ENCODE peak calls at places on chromosomes 4 and X, in five cellular contexts. M, E, W, R and K are unnamed samples.
A peak's percentile ranks its signal among the peaks of the same experiment; 100 is the strongest.

GRCh38 chr4:8351931-8352367 is 82.4 kb downstream of the HTRA3 start:
- DNase-seq in M (no peak), E (no peak), W (no peak), R (no peak), K (no peak)

GRCh38 chrX:69038826-69039225 is 126.4 kb downstream of the PJA1 start:
- DNase-seq in M (no peak), E (no peak), W (no peak), R (no peak), K (no peak)

GRCh38 chrX:154408659-154409221 is 314 bp downstream of the DNASE1L1 start:
- DNase-seq in M (no peak), E (no peak), W (no peak), R (no peak), K (no peak)

GRCh38 chrX:29043751-29044150 is 456.5 kb downstream of the IL1RAPL1 start:
- DNase-seq in M (no peak), E (no peak), W (no peak), R (no peak), K (no peak)

GRCh38 chr4:74583757-74584156 is 138.8 kb downstream of the AREG start:
- DNase-seq in M (no peak), E (no peak), W (no peak), R (no peak), K (no peak)

GRCh38 chr4:54225671-54226398 is 3.3 kb upstream of the PDGFRA start:
- DNase-seq in M (no peak), E (peak; percentile 16), W (no peak), R (no peak), K (no peak)

GRCh38 chr4:185599151-185599648 is 63.9 kb upstream of the PDLIM3 start:
- DNase-seq in M (no peak), E (no peak), W (no peak), R (no peak), K (no peak)

GRCh38 chr4:189090174-189090814 is 850.4 kb upstream of the FRG1 start:
- DNase-seq in M (no peak), E (peak; percentile 13), W (no peak), R (peak; percentile 24), K (no peak)

GRCh38 chr4:137664416-137664815 is 132.1 kb upstream of the PCDH18 start:
- DNase-seq in M (no peak), E (no peak), W (no peak), R (no peak), K (no peak)

GRCh38 chr4:181822005-181822375 is 421.2 kb upstream of the TENM3 start:
- DNase-seq in M (no peak), E (no peak), W (no peak), R (peak; percentile 25), K (no peak)

GRCh38 chr4:115851918-115852766 is 738.7 kb upstream of the NDST4 start:
- DNase-seq in M (no peak), E (peak; percentile 86), W (no peak), R (peak; percentile 66), K (peak; percentile 47)

GRCh38 chr4:99300934-99301333 is 10.1 kb upstream of the ADH1A start:
- DNase-seq in M (no peak), E (peak; percentile 77), W (peak; percentile 37), R (no peak), K (no peak)

GRCh38 chr4:76155979-76156378 is 7.8 kb upstream of the NUP54 start:
- DNase-seq in M (no peak), E (no peak), W (no peak), R (no peak), K (no peak)

GRCh38 chr4:36747277-36748129 is 466.1 kb downstream of the DTHD1 start:
- DNase-seq in M (no peak), E (no peak), W (no peak), R (no peak), K (no peak)

GRCh38 chr4:8225704-8226443 is 26.8 kb downstream of the SH3TC1 start:
- DNase-seq in M (no peak), E (no peak), W (no peak), R (no peak), K (no peak)

GRCh38 chr4:184472540-184473264 is 1.6 kb downstream of the IRF2 start:
- DNase-seq in M (no peak), E (peak; percentile 91), W (peak; percentile 95), R (peak; percentile 87), K (peak; percentile 68)

GRCh38 chr4:22435652-22436051 is 80.2 kb downstream of the ADGRA3 start:
- DNase-seq in M (no peak), E (peak; percentile 14), W (no peak), R (no peak), K (no peak)

GRCh38 chr4:83708500-83709175 is 172.7 kb downstream of the GPAT3 start:
- DNase-seq in M (no peak), E (no peak), W (no peak), R (no peak), K (no peak)

GRCh38 chr4:78513411-78513975 is 38.1 kb upstream of the ANXA3 start:
- DNase-seq in M (no peak), E (no peak), W (no peak), R (no peak), K (no peak)

GRCh38 chr4:110184124-110184790 is 14.2 kb downstream of the ELOVL6 start:
- DNase-seq in M (no peak), E (no peak), W (no peak), R (no peak), K (no peak)

GRCh38 chrX:42128587-42128986 is 205.2 kb upstream of the CASK start:
- DNase-seq in M (no peak), E (no peak), W (no peak), R (no peak), K (no peak)

GRCh38 chr4:2079926-2080325 is 20.8 kb downstream of the NAT8L start:
- DNase-seq in M (no peak), E (no peak), W (peak; percentile 9), R (no peak), K (no peak)

GRCh38 chrX:93695981-93696380 is 22.0 kb downstream of the FAM133A start:
- DNase-seq in M (no peak), E (no peak), W (no peak), R (no peak), K (no peak)

GRCh38 chr4:130424211-130424610 is 1328.3 kb downstream of the C4orf33 start:
- DNase-seq in M (no peak), E (no peak), W (no peak), R (no peak), K (no peak)

GRCh38 chr4:10117424-10118354 is 1.1 kb upstream of the WDR1 start:
- DNase-seq in M (peak; percentile 20), E (peak; percentile 32), W (peak; percentile 63), R (no peak), K (no peak)

GRCh38 chr4:183130328-183131155 is 31.5 kb downstream of the WWC2 start:
- DNase-seq in M (no peak), E (no peak), W (no peak), R (peak; percentile 61), K (no peak)

GRCh38 chrX:133394765-133395164 is 20.5 kb downstream of the GPC4 start:
- DNase-seq in M (no peak), E (no peak), W (no peak), R (no peak), K (no peak)
- TF ChIP-seq CTCF in M (no peak), E (no peak), W (no peak), R (no peak), K (no peak)

GRCh38 chr4:134471569-134471968 is 270.0 kb upstream of the PABPC4L start:
- DNase-seq in M (no peak), E (no peak), W (no peak), R (no peak), K (no peak)

GRCh38 chr4:134465417-134465816 is 263.8 kb upstream of the PABPC4L start:
- DNase-seq in M (no peak), E (no peak), W (no peak), R (peak; percentile 45), K (no peak)

GRCh38 chr4:134470544-134470943 is 269.0 kb upstream of the PABPC4L start:
- DNase-seq in M (no peak), E (peak; percentile 25), W (no peak), R (peak; percentile 50), K (no peak)
- TF ChIP-seq CTCF in M (no peak), E (peak; percentile 52), W (no peak), R (peak; percentile 69), K (peak; percentile 50)

GRCh38 chr4:19850909-19851308 is 400.8 kb upstream of the SLIT2 start:
- DNase-seq in M (no peak), E (no peak), W (no peak), R (no peak), K (no peak)
- TF ChIP-seq CTCF in M (no peak), E (no peak), W (no peak), R (no peak), K (no peak)

DNA sequence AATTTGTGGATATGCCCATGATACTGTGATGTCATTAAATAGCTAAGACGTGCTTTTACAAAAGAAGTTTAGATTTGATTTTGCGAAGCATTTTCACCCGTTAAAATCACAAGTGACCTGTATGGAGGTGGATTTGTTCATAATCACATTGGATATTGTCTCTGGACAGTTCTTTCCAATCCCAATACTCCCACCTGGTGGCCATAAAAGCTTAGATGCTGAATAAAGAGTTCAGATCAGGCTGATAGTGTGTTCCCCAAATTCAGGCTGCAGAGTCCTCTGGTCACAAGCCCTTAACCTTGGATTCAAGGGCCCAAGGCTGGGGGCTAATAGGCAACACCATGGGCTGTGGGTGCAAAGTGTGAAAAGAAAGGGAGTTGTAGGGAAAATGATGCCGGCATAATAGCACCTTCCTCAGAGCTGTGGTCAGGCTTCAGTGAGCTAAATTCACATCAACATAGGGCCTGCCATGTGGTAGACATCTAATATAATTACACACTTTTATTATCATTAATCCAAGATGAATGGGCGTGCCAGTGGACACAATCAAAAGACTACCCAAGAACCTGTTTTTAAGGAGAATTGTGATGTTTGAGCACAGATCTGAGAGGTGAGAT is 28.1 kb downstream of the SMIM43 start:
- DNase-seq in M (no peak), E (peak; percentile 74), W (no peak), R (peak; percentile 55), K (peak; percentile 20)
- TF ChIP-seq CTCF in M (no peak), E (peak; percentile 66), W (peak; percentile 10), R (peak; percentile 64), K (peak; percentile 66)

GRCh38 chrX:18428006-18428405 is 2.6 kb downstream of the CDKL5 start:
- DNase-seq in M (no peak), E (no peak), W (no peak), R (no peak), K (no peak)

GRCh38 chrX:18425199-18426003 is at the start of gene CDKL5:
- DNase-seq in M (peak; percentile 93), E (peak; percentile 96), W (peak; percentile 96), R (peak; percentile 97), K (peak; percentile 92)

GRCh38 chrX:18424482-18425198 is 768 bp upstream of the CDKL5 start:
- DNase-seq in M (peak; percentile 6), E (peak; percentile 48), W (no peak), R (peak; percentile 63), K (no peak)

GRCh38 chrX:18422886-18423285 is 2.5 kb upstream of the CDKL5 start:
- DNase-seq in M (no peak), E (no peak), W (no peak), R (no peak), K (no peak)

GRCh38 chrX:18426004-18426320 is 554 bp downstream of the CDKL5 start:
- DNase-seq in M (no peak), E (no peak), W (no peak), R (peak; percentile 12), K (peak; percentile 14)
- TF ChIP-seq CTCF in M (no peak), E (no peak), W (no peak), R (no peak), K (no peak)